ENCODE peak calls at places on chromosomes 5 and 9, in seven cellular contexts. B, S, C, Y, M, J and K are unnamed samples.

GRCh38 chr5:43066231-43066798 is 26.2 kb upstream of the ANXA2R start:
- DNase-seq in S (peak; percentile 78), C (peak; percentile 69), B (peak; percentile 70), J (peak; percentile 85), M (peak; percentile 50), Y (peak; percentile 71), K (peak; percentile 12)

GRCh38 chr9:25827626-25828025 is 149.4 kb upstream of the TUSC1 start:
- DNase-seq in C (no peak), B (no peak), J (no peak), M (no peak), Y (no peak), S (peak; percentile 2), K (no peak)

GRCh38 chr9:26637101-26637500 is 255.5 kb downstream of the CAAP1 start:
- DNase-seq in J (no peak), Y (no peak), M (no peak), S (no peak), C (no peak), B (no peak), K (no peak)

GRCh38 chr5:32030686-32031478 is 143.2 kb downstream of the GOLPH3 start:
- DNase-seq in B (no peak), M (no peak), Y (no peak), J (no peak), C (peak; percentile 49), S (peak; percentile 55), K (no peak)

GRCh38 chr5:141848771-141849370 is 29.3 kb downstream of the PCDH1 start:
- DNase-seq in J (peak; percentile 79), Y (peak; percentile 44), C (peak; percentile 76), M (no peak), S (peak; percentile 99), B (no peak), K (no peak)

GRCh38 chr5:99763021-99763814 is 772.0 kb upstream of the FAM174A start:
- DNase-seq in C (no peak), S (no peak), B (no peak), M (no peak), Y (no peak), J (no peak), K (no peak)

GRCh38 chr5:142342128-142342981 is 17.5 kb upstream of the SPRY4 start:
- DNase-seq in B (no peak), M (no peak), S (peak; percentile 61), J (no peak), C (peak; percentile 84), Y (no peak), K (no peak)

GRCh38 chr5:74316064-74316586 is 324.4 kb downstream of the ENC1 start:
- DNase-seq in M (no peak), Y (peak; percentile 27), B (no peak), J (no peak), S (peak; percentile 100), C (peak; percentile 99), K (no peak)

GRCh38 chr5:86880785-86881492 is 263.2 kb downstream of the COX7C start:
- DNase-seq in S (peak; percentile 63), C (peak; percentile 86), M (peak; percentile 66), Y (peak; percentile 41), J (peak; percentile 10), B (peak; percentile 2), K (peak; percentile 70)

GRCh38 chr9:109020581-109020980 is 7.3 kb upstream of the CTNNAL1 start:
- DNase-seq in S (no peak), Y (no peak), M (no peak), C (no peak), B (no peak), J (no peak), K (no peak)

GRCh38 chr5:149135536-149136201 is 5.6 kb upstream of the ABLIM3 start:
- DNase-seq in C (peak; percentile 86), B (no peak), J (no peak), Y (no peak), S (peak; percentile 96), M (no peak), K (no peak)

GRCh38 chr9:129910628-129911567 is 75.6 kb downstream of the USP20 start:
- DNase-seq in J (no peak), Y (peak; percentile 19), C (peak; percentile 100), M (no peak), B (no peak), S (peak; percentile 100), K (no peak)

GRCh38 chr9:33184947-33185346 is 17.8 kb upstream of the B4GALT1 start:
- DNase-seq in B (no peak), S (no peak), C (no peak), M (no peak), Y (no peak), J (no peak), K (no peak)

GRCh38 chr5:157186309-157187045 is 5.8 kb downstream of the ITK start:
- DNase-seq in S (no peak), B (no peak), Y (no peak), J (no peak), C (no peak), M (no peak), K (no peak)